ENCODE peak calls at places on chromosomes 1 and 21, in eight cellular contexts. V is fibroblast of pulmonary artery; I is CD4-positive, alpha-beta T cell; W is left ventricle myocardium inferior; X is fibroblast of villous mesenchyme; D is astrocyte of the cerebellum; F is epithelial cell of proximal tubule; N is adrenal gland. J is an unnamed sample.

GRCh38 chr1:41673355-41673754 is 188.9 kb upstream of the EDN2 start:
- DNase-seq in V (no peak), I (peak; percentile 48), W (no peak), X (peak; percentile 72), D (peak; percentile 56), F (no peak), N (no peak), J (no peak)

GRCh38 chr1:116697892-116698595 is 30.5 kb upstream of the IGSF3 start:
- DNase-seq in V (no peak), I (no peak), W (no peak), X (peak; percentile 26), D (no peak), F (no peak), N (no peak), J (no peak)

GRCh38 chr21:26093094-26093493 is 77.5 kb downstream of the APP start:
- DNase-seq in V (peak; percentile 25), I (no peak), W (no peak), X (no peak), D (no peak), F (no peak), N (no peak), J (no peak)

GRCh38 chr21:33019885-33020557 is 5.7 kb upstream of the OLIG2 start:
- DNase-seq in V (no peak), I (no peak), W (no peak), X (no peak), D (no peak), F (no peak), N (no peak), J (no peak)

GRCh38 chr1:204254031-204254661 is 40.4 kb upstream of the GOLT1A start:
- DNase-seq in V (peak; percentile 81), I (no peak), W (peak; percentile 37), X (peak; percentile 88), D (no peak), F (peak; percentile 82), N (peak; percentile 50), J (peak; percentile 37)

GRCh38 chr1:193355179-193355578 is 168.8 kb upstream of the B3GALT2 start:
- DNase-seq in V (peak; percentile 41), I (no peak), W (no peak), X (peak; percentile 45), D (no peak), F (peak; percentile 66), N (no peak), J (no peak)

GRCh38 chr1:242735323-242735722 is 210.8 kb upstream of the PLD5 start:
- DNase-seq in V (no peak), I (no peak), W (no peak), X (no peak), D (no peak), F (no peak), N (no peak), J (no peak)

GRCh38 chr1:1318131-1318652 is 6.3 kb downstream of the INTS11 start:
- DNase-seq in V (peak; percentile 96), I (no peak), W (peak; percentile 85), X (peak; percentile 93), D (peak; percentile 94), F (peak; percentile 29), N (peak; percentile 92), J (no peak)

GRCh38 chr1:12184008-12184681 is 17.4 kb downstream of the TNFRSF1B start:
- DNase-seq in V (peak; percentile 95), I (no peak), W (peak; percentile 86), X (peak; percentile 94), D (peak; percentile 87), F (peak; percentile 19), N (peak; percentile 85), J (peak; percentile 64)

GRCh38 chr1:43348809-43349593 is 9.8 kb upstream of the CDC20 start:
- DNase-seq in V (peak; percentile 64), I (peak; percentile 48), W (peak; percentile 85), X (peak; percentile 54), D (no peak), F (no peak), N (peak; percentile 89), J (peak; percentile 97)

GRCh38 chr1:163709636-163710035 is 387.9 kb downstream of the NUF2 start:
- DNase-seq in V (no peak), I (no peak), W (no peak), X (peak; percentile 4), D (peak; percentile 9), F (no peak), N (no peak), J (no peak)

GRCh38 chr1:3320246-3321152 is 134.0 kb upstream of the ARHGEF16 start:
- DNase-seq in V (no peak), I (no peak), W (no peak), X (no peak), D (no peak), F (no peak), N (no peak), J (peak; percentile 75)
- TF ChIP-seq CTCF in V (no peak), I (no peak), W (no peak), X (no peak), D (no peak), F (no peak), N (no peak), J (no peak)

GRCh38 chr1:179447489-179447888 is 81.7 kb downstream of the AXDND1 start:
- DNase-seq in V (peak; percentile 8), I (no peak), W (no peak), X (peak; percentile 11), D (no peak), F (no peak), N (no peak), J (no peak)
- TF ChIP-seq CTCF in V (peak; percentile 29), I (no peak), W (no peak), X (peak; percentile 22), D (no peak), F (peak; percentile 51), N (no peak), J (no peak)

GRCh38 chr1:201354151-201354900 is 23.2 kb downstream of the TNNT2 start:
- DNase-seq in V (no peak), I (no peak), W (peak; percentile 10), X (no peak), D (no peak), F (no peak), N (no peak), J (no peak)
- TF ChIP-seq CTCF in V (no peak), I (no peak), W (no peak), X (no peak), D (no peak), F (no peak), N (no peak), J (no peak)

GRCh38 chr1:93608188-93609109 is 73.2 kb downstream of the BCAR3 start:
- DNase-seq in V (peak; percentile 59), I (no peak), W (peak; percentile 40), X (peak; percentile 86), D (no peak), F (no peak), N (no peak), J (no peak)
- TF ChIP-seq CTCF in V (peak; percentile 13), I (no peak), W (peak; percentile 20), X (peak; percentile 16), D (no peak), F (no peak), N (no peak), J (no peak)

GRCh38 chr1:45410850-45411509 is 70.7 kb upstream of the MUTYH start:
- DNase-seq in V (no peak), I (no peak), W (no peak), X (no peak), D (no peak), F (no peak), N (no peak), J (no peak)

GRCh38 chr1:45409243-45409642 is 69.0 kb upstream of the MUTYH start:
- DNase-seq in V (no peak), I (no peak), W (no peak), X (no peak), D (no peak), F (no peak), N (no peak), J (no peak)

GRCh38 chr1:45412899-45413298 is 72.7 kb upstream of the MUTYH start:
- DNase-seq in V (no peak), I (no peak), W (no peak), X (no peak), D (no peak), F (no peak), N (no peak), J (no peak)

GRCh38 chr1:45414746-45415145 is 74.5 kb upstream of the MUTYH start:
- DNase-seq in V (no peak), I (no peak), W (no peak), X (no peak), D (no peak), F (no peak), N (no peak), J (no peak)

DNA sequence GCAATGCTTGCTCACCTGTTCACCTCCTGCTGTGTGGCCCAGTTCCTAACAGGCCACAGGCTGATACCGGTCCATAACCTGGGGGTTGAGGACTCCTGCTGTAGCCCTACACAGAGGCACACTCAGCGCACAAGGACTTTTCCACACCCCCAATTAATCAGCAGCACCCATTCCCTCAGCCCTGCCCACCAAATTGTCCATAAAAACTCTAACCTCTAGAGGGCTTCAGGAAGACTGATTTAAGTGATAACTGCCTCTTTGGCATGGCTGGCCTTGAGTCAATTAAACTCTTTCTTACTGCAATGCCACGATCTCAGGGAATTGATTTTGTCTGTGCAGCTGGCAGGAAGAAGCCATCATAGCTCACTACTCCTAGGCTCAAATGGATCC is 71.3 kb upstream of the MUTYH start:
- DNase-seq in V (no peak), I (no peak), W (no peak), X (no peak), D (no peak), F (no peak), N (no peak), J (no peak)
- TF ChIP-seq CTCF in V (no peak), I (no peak), W (no peak), X (no peak), D (no peak), F (no peak), N (no peak), J (no peak)

J was measured in mucosa of descending colon.